ENCODE peak calls at places on chromosomes 5 and 9, in seven cellular contexts. Z, K, N, Q, M, S and W are unnamed samples. For H3K36me3, the result is how much of the 10 kb centered on the place peaks cover.

GRCh38 chr5:142800776-142801494 is 30.8 kb downstream of the ARHGAP26 start:
- DNase-seq in S (no peak), K (no peak), Z (no peak), M (no peak), Q (no peak), N (no peak), W (no peak)

GRCh38 chr5:10607666-10608442 is 44.0 kb downstream of the ANKRD33B start:
- DNase-seq in N (peak), Z (no peak), S (peak), M (no peak), Q (no peak), K (peak), W (no peak)

GRCh38 chr9:97636903-97637302 is 3.3 kb downstream of the NCBP1 start:
- DNase-seq in M (no peak), S (no peak), K (no peak), Q (no peak), Z (no peak), N (no peak), W (no peak)

GRCh38 chr5:57174850-57175525 is 1.1 kb downstream of the GPBP1 start:
- DNase-seq in N (no peak), M (no peak), S (no peak), K (no peak), Q (no peak), Z (no peak), W (no peak)

GRCh38 chr5:121596882-121597281 is 254.8 kb upstream of the FTMT start:
- DNase-seq in K (no peak), Z (no peak), M (no peak), S (no peak), N (no peak), Q (no peak), W (no peak)

GRCh38 chr9:14170973-14171596 is 142.9 kb downstream of the NFIB start:
- DNase-seq in N (no peak), K (no peak), Q (no peak), S (no peak), Z (no peak), M (peak), W (no peak)

GRCh38 chr9:98943682-98944129 is at the start of gene COL15A1:
- DNase-seq in M (no peak), K (peak), S (peak), Z (peak), Q (no peak), N (peak), W (no peak)

GRCh38 chr5:165258188-165258855 is 1752.9 kb downstream of the MAT2B start:
- DNase-seq in N (no peak), K (no peak), Z (no peak), M (no peak), Q (no peak), S (no peak), W (no peak)

GRCh38 chr9:20623021-20623747 is 885 bp upstream of the MLLT3 start:
- DNase-seq in S (peak), N (peak), M (no peak), Q (no peak), K (peak), Z (no peak), W (no peak)

GRCh38 chr5:54673523-54674225 is 156.1 kb downstream of the SNX18 start:
- DNase-seq in S (no peak), Q (no peak), K (peak), M (no peak), Z (no peak), N (no peak), W (no peak)

GRCh38 chr5:177416334-177416733 is 7.0 kb upstream of the F12 start:
- DNase-seq in M (peak), K (no peak), Z (no peak), N (no peak), S (no peak), Q (no peak), W (no peak)

GRCh38 chr5:16784843-16785791 is 151.0 kb downstream of the MYO10 start:
- DNase-seq in S (no peak), N (no peak), K (no peak), Z (no peak), M (no peak), Q (no peak), W (no peak)

GRCh38 chr9:14924821-14925220 is 14.6 kb upstream of the FREM1 start:
- DNase-seq in Z (no peak), S (no peak), K (no peak), M (no peak), N (no peak), Q (no peak), W (no peak)

GRCh38 chr5:56039985-56040384 is 45.2 kb upstream of the IL6ST start:
- DNase-seq in S (no peak), Z (no peak), K (no peak), M (peak), N (no peak), Q (no peak), W (no peak)

GRCh38 chr9:20305457-20305856 is 316.8 kb downstream of the MLLT3 start:
- DNase-seq in Z (no peak), M (no peak), N (no peak), Q (no peak), S (no peak), K (no peak), W (no peak)

GRCh38 chr9:116504081-116504480 is 183.0 kb upstream of the TRIM32 start:
- DNase-seq in Z (no peak), Q (no peak), K (no peak), M (no peak), S (no peak), N (no peak), W (no peak)

GRCh38 chr9:70861797-70862196 is 259.6 kb downstream of the TRPM3 start:
- DNase-seq in S (no peak), M (no peak), K (no peak), Q (no peak), N (no peak), Z (no peak), W (no peak)

GRCh38 chr9:125631391-125632085 is 75.5 kb downstream of the MAPKAP1 start:
- DNase-seq in Q (no peak), Z (no peak), M (no peak), K (peak), S (peak), N (no peak), W (no peak)

GRCh38 chr5:66440202-66440680 is 156.0 kb upstream of the MAST4 start:
- DNase-seq in Q (no peak), S (no peak), M (no peak), N (no peak), K (peak), Z (no peak), W (peak)

GRCh38 chr5:68053202-68053601 is 162.4 kb upstream of the PIK3R1 start:
- DNase-seq in M (no peak), Q (no peak), Z (no peak), N (no peak), S (no peak), K (no peak), W (no peak)

DNA sequence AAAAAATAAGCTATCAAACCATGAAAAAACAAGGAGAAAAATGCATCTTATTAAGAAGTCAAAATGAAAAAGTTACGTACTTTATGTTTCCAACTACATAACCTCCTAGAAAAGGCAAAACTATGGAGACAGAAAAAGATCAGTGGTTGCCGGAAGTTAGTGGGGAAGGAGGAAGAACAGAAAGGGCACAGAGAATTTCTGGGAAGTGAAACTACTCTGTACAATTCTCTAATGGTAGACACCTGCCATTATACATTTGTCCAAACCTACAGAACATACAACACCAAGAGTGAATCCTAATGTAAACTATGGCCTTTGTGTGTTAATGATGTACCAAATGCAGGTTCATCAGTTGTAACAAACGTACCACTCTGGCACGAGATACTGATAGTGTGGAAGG is 25.3 kb downstream of the SMU1 start:
- DNase-seq in S (no peak), Q (no peak), M (no peak), Z (no peak), N (no peak), K (no peak), W (no peak)
- H3K36me3 ChIP-seq in S (under half), Q (under half), M (under half), Z (under half), N (under half), K (under half), W (under half)

GRCh38 chr9:68575821-68576220 is 35.1 kb upstream of the TMEM252 start:
- DNase-seq in N (no peak), Q (no peak), K (no peak), Z (no peak), S (no peak), M (no peak), W (no peak)

GRCh38 chr9:68577778-68578591 is 37.3 kb upstream of the TMEM252 start:
- DNase-seq in Z (no peak), S (no peak), K (peak), M (no peak), N (peak), Q (no peak), W (no peak)

GRCh38 chr9:68574150-68574549 is 33.5 kb upstream of the TMEM252 start:
- DNase-seq in S (no peak), K (no peak), N (no peak), M (no peak), Z (no peak), Q (no peak), W (no peak)
- TF ChIP-seq CTCF in S (no peak), K (peak), N (peak), M (peak), Z (no peak), Q (peak), W (peak)

GRCh38 chr9:136132500-136133050 is 13.9 kb upstream of the TMEM250 start:
- DNase-seq in Z (peak), S (no peak), N (no peak), K (no peak), Q (no peak), M (no peak), W (no peak)
- H3K4me3 ChIP-seq in Z (no peak), S (peak), N (no peak), K (no peak), Q (peak), M (no peak), W (no peak)

GRCh38 chr5:74459984-74460383 is 180.5 kb downstream of the ENC1 start:
- DNase-seq in M (no peak), Q (no peak), S (no peak), K (no peak), N (no peak), Z (no peak), W (no peak)

GRCh38 chr5:74452851-74453250 is 187.7 kb downstream of the ENC1 start:
- DNase-seq in S (no peak), Q (no peak), M (no peak), K (no peak), Z (no peak), N (no peak), W (no peak)

DNA sequence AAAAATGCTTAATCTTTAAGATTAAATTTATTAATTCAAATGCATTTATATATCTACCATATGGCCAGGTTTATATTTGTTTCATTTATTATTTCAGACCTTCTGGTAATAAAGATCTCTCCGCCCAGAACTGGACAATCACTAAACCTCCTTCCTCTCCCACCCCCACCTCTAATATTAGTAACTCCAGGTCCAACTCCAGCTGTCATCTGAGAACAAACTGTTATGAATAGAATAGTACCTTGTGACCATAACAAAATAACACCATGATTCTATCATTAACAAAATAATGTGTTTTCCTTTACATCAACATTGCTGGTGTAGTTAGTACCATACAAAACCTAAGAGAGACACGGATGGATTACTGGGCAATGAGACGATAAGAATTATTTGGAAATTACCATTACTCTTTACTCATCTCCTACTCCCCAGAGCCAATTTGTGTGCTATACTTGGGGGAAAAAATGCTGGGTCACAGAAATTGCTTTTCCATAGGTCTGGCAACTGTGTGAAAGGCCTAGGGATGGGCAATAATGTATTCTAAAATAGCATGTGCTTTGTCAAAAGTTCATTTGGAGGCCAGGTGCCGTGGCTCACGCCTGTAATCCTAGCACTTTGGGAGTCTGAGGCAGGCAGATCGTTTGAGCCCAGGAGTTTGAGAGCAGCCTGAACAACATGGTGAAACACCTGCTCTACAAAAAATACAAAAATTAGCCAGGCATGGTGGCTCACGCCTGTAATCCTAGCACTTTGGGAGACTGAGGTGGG is 186.1 kb downstream of the ENC1 start:
- DNase-seq in K (no peak), Q (no peak), Z (no peak), S (no peak), N (no peak), M (no peak), W (no peak)
- H3K36me3 ChIP-seq in K (under half), Q (under half), Z (under half), S (under half), N (under half), M (under half), W (under half)

GRCh38 chr9:79408200-79408599 is 163.6 kb upstream of the TLE4 start:
- DNase-seq in N (no peak), Q (no peak), K (no peak), Z (no peak), S (peak), M (no peak), W (no peak)
- TF ChIP-seq CTCF in N (no peak), Q (no peak), K (no peak), Z (no peak), S (peak), M (no peak), W (no peak)